ENCODE peak calls at places on chromosome 21, in five cellular contexts. X is ELF-1; P is activated CD8-positive, alpha-beta T cell treated with anti-CD3 and anti-CD28 coated beads, Interleukin-2, amount 10 ng/mL, durations not matched to agents 7 days and 5 days; F is activated T-cell treated with anti-CD3 and anti-CD28 coated beads, Interleukin-2, amount 50 U/mL, for 1 hour; K is stromal cell of bone marrow. H is an unnamed sample.

GRCh38 chr21:39096754-39097153 is 86.5 kb downstream of the PSMG1 start:
- DNase-seq in X (peak), P (no peak), F (no peak), K (no peak), H (no peak)

GRCh38 chr21:43207043-43207315 is 38.2 kb downstream of the CRYAA start:
- DNase-seq in X (no peak), P (no peak), F (no peak), K (no peak), H (no peak)

GRCh38 chr21:46667191-46667734 is 31.8 kb downstream of the PRMT2 start:
- DNase-seq in X (peak), P (peak), F (no peak), K (no peak), H (no peak)

GRCh38 chr21:43016728-43017127 is 42.4 kb downstream of the PKNOX1 start:
- DNase-seq in X (no peak), P (no peak), F (no peak), K (no peak), H (no peak)

GRCh38 chr21:27246741-27247140 is 279.9 kb upstream of the ADAMTS5 start:
- DNase-seq in X (no peak), P (no peak), F (no peak), K (peak), H (no peak)

GRCh38 chr21:44867464-44867863 is 6.0 kb downstream of the PTTG1IP start:
- DNase-seq in X (no peak), P (no peak), F (no peak), K (no peak), H (no peak)

GRCh38 chr21:42392731-42393442 is 3.0 kb downstream of the TMPRSS3 start:
- DNase-seq in X (no peak), P (no peak), F (peak), K (no peak), H (no peak)

GRCh38 chr21:44800971-44801467 is 601 bp downstream of the UBE2G2 start:
- DNase-seq in X (peak), P (peak), F (no peak), K (no peak), H (no peak)

GRCh38 chr21:34640858-34641257 is 25.9 kb upstream of the RCAN1 start:
- DNase-seq in X (no peak), P (no peak), F (no peak), K (peak), H (no peak)

GRCh38 chr21:19197950-19198349 is 794.4 kb upstream of the TMPRSS15 start:
- DNase-seq in X (no peak), P (no peak), F (no peak), K (no peak), H (no peak)

GRCh38 chr21:38229260-38229877 is 27.4 kb upstream of the KCNJ15 start:
- DNase-seq in X (peak), P (no peak), F (no peak), K (no peak), H (no peak)